ENCODE peak calls at places on chromosomes 7 and 10, in six cellular contexts. One of them, this sample, is unnamed. For H3K79me2, the result is how much of the 10 kb centered on the place peaks cover.

GRCh38 chr10:89118091-89118490 is 89.0 kb downstream of the CH25H start:
- DNase-seq in H1: no peak
- DNase-seq in SK-N-SH: no peak
- DNase-seq in HepG2: no peak
- DNase-seq in K562: no peak
- DNase-seq in GM12878: no peak
- DNase-seq in this sample: peak

GRCh38 chr7:130292682-130293257 is at the start of gene CPA4:
- DNase-seq in H1: no peak
- DNase-seq in SK-N-SH: no peak
- DNase-seq in HepG2: no peak
- DNase-seq in K562: no peak
- DNase-seq in GM12878: no peak
- DNase-seq in this sample: peak

GRCh38 chr7:48083114-48083830 is 5.8 kb upstream of the UPP1 start:
- DNase-seq in H1: no peak
- DNase-seq in SK-N-SH: no peak
- DNase-seq in HepG2: no peak
- DNase-seq in K562: no peak
- DNase-seq in GM12878: no peak
- DNase-seq in this sample: no peak

GRCh38 chr10:77386833-77387232 is 250.8 kb downstream of the KCNMA1 start:
- DNase-seq in H1: no peak
- DNase-seq in SK-N-SH: no peak
- DNase-seq in HepG2: no peak
- DNase-seq in K562: no peak
- DNase-seq in GM12878: no peak
- DNase-seq in this sample: no peak

GRCh38 chr7:107687656-107688055 is 27.0 kb downstream of the SLC26A4 start:
- DNase-seq in H1: no peak
- DNase-seq in SK-N-SH: no peak
- DNase-seq in HepG2: no peak
- DNase-seq in K562: no peak
- DNase-seq in GM12878: no peak
- DNase-seq in this sample: peak

GRCh38 chr10:114902151-114902550 is 35.8 kb upstream of the TRUB1 start:
- DNase-seq in H1: no peak
- DNase-seq in SK-N-SH: no peak
- DNase-seq in HepG2: no peak
- DNase-seq in K562: no peak
- DNase-seq in GM12878: no peak
- DNase-seq in this sample: no peak

GRCh38 chr10:83917519-83918506 is 221.5 kb upstream of the GHITM start:
- DNase-seq in H1: no peak
- DNase-seq in SK-N-SH: no peak
- DNase-seq in HepG2: peak
- DNase-seq in K562: peak
- DNase-seq in GM12878: peak
- DNase-seq in this sample: peak

GRCh38 chr7:137262599-137262998 is 80.9 kb downstream of the PTN start:
- DNase-seq in H1: no peak
- DNase-seq in SK-N-SH: no peak
- DNase-seq in HepG2: no peak
- DNase-seq in K562: no peak
- DNase-seq in GM12878: no peak
- DNase-seq in this sample: no peak

GRCh38 chr7:137801003-137801402 is 45.8 kb downstream of the DGKI start:
- DNase-seq in H1: no peak
- DNase-seq in SK-N-SH: no peak
- DNase-seq in HepG2: no peak
- DNase-seq in K562: no peak
- DNase-seq in GM12878: no peak
- DNase-seq in this sample: no peak

GRCh38 chr10:21604651-21605050 is 70.6 kb downstream of the MLLT10 start:
- DNase-seq in H1: no peak
- DNase-seq in SK-N-SH: no peak
- DNase-seq in HepG2: no peak
- DNase-seq in K562: peak
- DNase-seq in GM12878: no peak
- DNase-seq in this sample: no peak

GRCh38 chr10:128049226-128050010 is 76.8 kb downstream of the MKI67 start:
- DNase-seq in H1: no peak
- DNase-seq in SK-N-SH: no peak
- DNase-seq in HepG2: no peak
- DNase-seq in K562: no peak
- DNase-seq in GM12878: no peak
- DNase-seq in this sample: no peak

GRCh38 chr7:46494026-46494425 is 573.0 kb upstream of the IGFBP3 start:
- DNase-seq in H1: no peak
- DNase-seq in SK-N-SH: no peak
- DNase-seq in HepG2: no peak
- DNase-seq in K562: no peak
- DNase-seq in GM12878: no peak
- DNase-seq in this sample: no peak

GRCh38 chr10:131520206-131520605 is 208.7 kb upstream of the TCERG1L start:
- DNase-seq in H1: no peak
- DNase-seq in SK-N-SH: no peak
- DNase-seq in HepG2: no peak
- DNase-seq in K562: no peak
- DNase-seq in GM12878: no peak
- DNase-seq in this sample: no peak

GRCh38 chr10:113111260-113111659 is 161.2 kb downstream of the TCF7L2 start:
- DNase-seq in H1: no peak
- DNase-seq in SK-N-SH: no peak
- DNase-seq in HepG2: no peak
- DNase-seq in K562: no peak
- DNase-seq in GM12878: no peak
- DNase-seq in this sample: no peak

GRCh38 chr7:96244244-96244991 is 77.5 kb downstream of the SLC25A13 start:
- DNase-seq in H1: no peak
- DNase-seq in SK-N-SH: no peak
- DNase-seq in HepG2: no peak
- DNase-seq in K562: no peak
- DNase-seq in GM12878: no peak
- DNase-seq in this sample: no peak

GRCh38 chr7:125602441-125602840 is 672.8 kb upstream of the POT1 start:
- DNase-seq in H1: no peak
- DNase-seq in SK-N-SH: no peak
- DNase-seq in HepG2: no peak
- DNase-seq in K562: no peak
- DNase-seq in GM12878: no peak
- DNase-seq in this sample: no peak

GRCh38 chr10:76282122-76283030 is 851.0 kb downstream of the LRMDA start:
- DNase-seq in H1: no peak
- DNase-seq in SK-N-SH: peak
- DNase-seq in HepG2: no peak
- DNase-seq in K562: no peak
- DNase-seq in GM12878: no peak
- DNase-seq in this sample: no peak

GRCh38 chr10:126425051-126425450 is 36.8 kb upstream of the ADAM12 start:
- DNase-seq in H1: no peak
- DNase-seq in SK-N-SH: no peak
- DNase-seq in HepG2: no peak
- DNase-seq in K562: no peak
- DNase-seq in GM12878: no peak
- DNase-seq in this sample: no peak

GRCh38 chr7:117750612-117751563 is 122.4 kb downstream of the CTTNBP2 start:
- DNase-seq in H1: no peak
- DNase-seq in SK-N-SH: peak
- DNase-seq in HepG2: peak
- DNase-seq in K562: peak
- DNase-seq in GM12878: no peak
- DNase-seq in this sample: no peak

GRCh38 chr10:871951-872403 is 59.5 kb downstream of the LARP4B start:
- DNase-seq in H1: no peak
- DNase-seq in SK-N-SH: no peak
- DNase-seq in HepG2: no peak
- DNase-seq in K562: no peak
- DNase-seq in GM12878: no peak
- DNase-seq in this sample: no peak
- H3K79me2 ChIP-seq in H1: half or more
- H3K79me2 ChIP-seq in SK-N-SH: half or more
- H3K79me2 ChIP-seq in HepG2: under half
- H3K79me2 ChIP-seq in K562: half or more
- H3K79me2 ChIP-seq in GM12878: under half
- H3K79me2 ChIP-seq in this sample: half or more

DNA sequence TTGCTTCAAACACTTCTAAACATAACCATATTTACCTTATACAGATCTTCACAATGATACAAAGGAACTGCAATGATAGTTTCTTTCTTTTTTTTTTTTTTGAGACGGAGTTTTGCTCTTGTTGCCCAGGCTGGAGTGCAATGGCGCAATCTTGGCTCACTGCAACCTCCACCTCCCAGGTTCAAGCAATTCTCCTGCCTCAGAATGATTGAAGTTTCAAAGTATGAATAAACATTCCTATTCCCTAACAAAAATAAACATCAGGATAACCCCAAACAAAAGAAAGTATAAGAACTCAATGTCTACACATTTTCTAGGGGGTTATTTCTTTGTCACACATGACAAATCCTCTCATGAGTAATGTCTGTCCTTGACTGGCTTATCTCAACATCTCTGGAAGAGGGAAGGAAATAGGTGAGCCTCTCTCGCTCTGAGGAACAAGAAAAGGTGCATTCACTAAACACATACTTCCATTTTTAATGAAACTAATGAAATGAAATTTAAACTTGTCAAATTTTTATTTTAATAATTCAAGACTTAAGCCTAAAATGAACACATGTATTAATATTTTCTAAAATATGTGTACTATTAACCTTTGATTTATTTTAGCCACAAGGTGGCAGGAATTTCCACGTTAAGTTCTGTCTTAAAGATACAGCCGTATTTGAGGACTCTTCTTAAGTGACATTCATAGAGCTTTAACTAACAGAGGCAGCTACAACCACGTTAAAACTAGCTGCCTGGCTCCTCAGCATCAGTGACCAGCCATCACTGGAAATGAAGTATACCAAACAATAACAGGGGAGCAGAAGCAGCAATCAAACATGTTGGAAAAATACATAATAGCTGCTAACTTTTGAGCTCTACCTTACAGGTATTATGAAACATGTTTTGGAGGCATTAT is 58.3 kb downstream of the MALSU1 start:
- DNase-seq in H1: no peak
- DNase-seq in SK-N-SH: no peak
- DNase-seq in HepG2: peak
- DNase-seq in K562: peak
- DNase-seq in GM12878: no peak
- DNase-seq in this sample: peak
- TF ChIP-seq SIN3A in H1: no peak
- TF ChIP-seq SIN3A in SK-N-SH: no peak
- TF ChIP-seq SIN3A in HepG2: no peak
- TF ChIP-seq SIN3A in K562: no peak
- TF ChIP-seq SIN3A in GM12878: no peak
- TF ChIP-seq SIN3A in this sample: no peak

DNA sequence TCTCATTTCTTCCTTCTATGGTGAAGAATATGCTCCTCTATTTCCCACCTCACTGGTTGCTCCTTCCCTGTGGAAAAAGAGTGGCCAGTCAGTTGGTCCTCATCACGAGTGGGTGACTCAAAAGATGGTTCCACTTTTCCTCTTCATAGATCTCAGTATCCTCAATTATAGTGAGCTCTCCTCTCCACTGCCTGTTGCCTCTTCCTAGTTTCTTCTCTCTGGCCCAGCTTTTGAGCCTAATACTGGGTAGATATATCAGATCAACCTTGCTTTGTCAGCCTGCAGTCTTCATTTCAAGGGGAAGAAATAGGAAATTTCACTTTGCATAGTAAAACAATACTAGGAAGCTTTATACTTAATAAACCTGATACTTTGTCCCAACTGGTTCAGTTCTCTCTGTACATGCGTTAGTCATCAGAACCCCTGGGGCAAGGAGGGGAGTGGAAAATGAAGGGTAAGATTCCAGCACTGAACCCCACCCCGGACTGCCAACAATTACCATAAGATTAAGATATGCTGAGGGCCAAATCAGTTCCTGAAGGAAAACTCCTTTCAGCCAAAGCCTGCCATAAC is 15.5 kb upstream of the WNT16 start:
- DNase-seq in H1: no peak
- DNase-seq in SK-N-SH: no peak
- DNase-seq in HepG2: no peak
- DNase-seq in K562: no peak
- DNase-seq in GM12878: no peak
- DNase-seq in this sample: no peak
- H3K9ac ChIP-seq in H1: no peak
- H3K9ac ChIP-seq in SK-N-SH: no peak
- H3K9ac ChIP-seq in HepG2: no peak
- H3K9ac ChIP-seq in K562: no peak
- H3K9ac ChIP-seq in GM12878: no peak
- H3K9ac ChIP-seq in this sample: peak

GRCh38 chr10:68043030-68043429 is 32.1 kb downstream of the HERC4 start:
- DNase-seq in H1: no peak
- DNase-seq in SK-N-SH: no peak
- DNase-seq in HepG2: no peak
- DNase-seq in K562: no peak
- DNase-seq in GM12878: no peak
- DNase-seq in this sample: no peak
- H3K79me2 ChIP-seq in H1: under half
- H3K79me2 ChIP-seq in SK-N-SH: half or more
- H3K79me2 ChIP-seq in HepG2: under half
- H3K79me2 ChIP-seq in K562: under half
- H3K79me2 ChIP-seq in GM12878: under half
- H3K79me2 ChIP-seq in this sample: under half

GRCh38 chr10:110813743-110814472 is 57.8 kb upstream of the PDCD4 start:
- DNase-seq in H1: no peak
- DNase-seq in SK-N-SH: no peak
- DNase-seq in HepG2: no peak
- DNase-seq in K562: no peak
- DNase-seq in GM12878: no peak
- DNase-seq in this sample: no peak
- TF ChIP-seq SIN3A in H1: no peak
- TF ChIP-seq SIN3A in SK-N-SH: no peak
- TF ChIP-seq SIN3A in HepG2: no peak
- TF ChIP-seq SIN3A in K562: no peak
- TF ChIP-seq SIN3A in GM12878: no peak
- TF ChIP-seq SIN3A in this sample: no peak